ENCODE peak calls at places on chromosomes 16 and 17, in ten cellular contexts. One of them, this sample, is unnamed. For H3K4me1, the result is how much of the 10 kb centered on the place peaks cover.

GRCh38 chr17:47884427-47884740 is 11.7 kb upstream of the SP2 start:
- DNase-seq in H1: no peak
- DNase-seq in prostate gland: no peak
- DNase-seq in transverse colon: no peak
- DNase-seq in HCT116: no peak
- DNase-seq in GM12878: no peak
- DNase-seq in breast epithelium: peak
- DNase-seq in endothelial cell of umbilical vein: no peak
- DNase-seq in sigmoid colon: no peak
- DNase-seq in esophagus muscularis mucosa: no peak
- DNase-seq in this sample: no peak

GRCh38 chr17:35073991-35074627 is 10.6 kb upstream of the RFFL start:
- DNase-seq in sigmoid colon: no peak
- DNase-seq in transverse colon: no peak
- DNase-seq in HCT116: no peak
- DNase-seq in H1: no peak
- DNase-seq in endothelial cell of umbilical vein: no peak
- DNase-seq in prostate gland: no peak
- DNase-seq in esophagus muscularis mucosa: no peak
- DNase-seq in breast epithelium: no peak
- DNase-seq in GM12878: no peak
- DNase-seq in this sample: no peak

GRCh38 chr17:57604771-57605733 is 140.0 kb downstream of the CCDC182 start:
- DNase-seq in H1: no peak
- DNase-seq in HCT116: no peak
- DNase-seq in breast epithelium: no peak
- DNase-seq in transverse colon: peak
- DNase-seq in sigmoid colon: peak
- DNase-seq in esophagus muscularis mucosa: no peak
- DNase-seq in prostate gland: peak
- DNase-seq in endothelial cell of umbilical vein: no peak
- DNase-seq in GM12878: peak
- DNase-seq in this sample: peak

GRCh38 chr16:49637933-49638695 is 217.8 kb downstream of the ZNF423 start:
- DNase-seq in esophagus muscularis mucosa: no peak
- DNase-seq in prostate gland: no peak
- DNase-seq in transverse colon: no peak
- DNase-seq in breast epithelium: no peak
- DNase-seq in endothelial cell of umbilical vein: no peak
- DNase-seq in H1: no peak
- DNase-seq in GM12878: no peak
- DNase-seq in sigmoid colon: no peak
- DNase-seq in HCT116: no peak
- DNase-seq in this sample: no peak

GRCh38 chr17:80605326-80606066 is 60.9 kb downstream of the RPTOR start:
- DNase-seq in sigmoid colon: no peak
- DNase-seq in HCT116: no peak
- DNase-seq in prostate gland: no peak
- DNase-seq in GM12878: peak
- DNase-seq in endothelial cell of umbilical vein: no peak
- DNase-seq in H1: no peak
- DNase-seq in esophagus muscularis mucosa: no peak
- DNase-seq in breast epithelium: no peak
- DNase-seq in transverse colon: no peak
- DNase-seq in this sample: no peak

GRCh38 chr17:16943541-16944333 is 28.2 kb downstream of the TNFRSF13B start:
- DNase-seq in breast epithelium: no peak
- DNase-seq in endothelial cell of umbilical vein: no peak
- DNase-seq in esophagus muscularis mucosa: no peak
- DNase-seq in transverse colon: no peak
- DNase-seq in prostate gland: no peak
- DNase-seq in GM12878: no peak
- DNase-seq in H1: no peak
- DNase-seq in sigmoid colon: peak
- DNase-seq in HCT116: no peak
- DNase-seq in this sample: peak

GRCh38 chr16:71807905-71808592 is 585 bp downstream of the AP1G1 start:
- DNase-seq in H1: no peak
- DNase-seq in breast epithelium: peak
- DNase-seq in transverse colon: peak
- DNase-seq in endothelial cell of umbilical vein: peak
- DNase-seq in esophagus muscularis mucosa: peak
- DNase-seq in sigmoid colon: peak
- DNase-seq in HCT116: no peak
- DNase-seq in prostate gland: peak
- DNase-seq in GM12878: no peak
- DNase-seq in this sample: no peak

GRCh38 chr17:17349724-17350106 is 46.5 kb downstream of the NT5M start:
- DNase-seq in endothelial cell of umbilical vein: no peak
- DNase-seq in H1: no peak
- DNase-seq in transverse colon: no peak
- DNase-seq in prostate gland: no peak
- DNase-seq in esophagus muscularis mucosa: no peak
- DNase-seq in breast epithelium: no peak
- DNase-seq in sigmoid colon: peak
- DNase-seq in HCT116: no peak
- DNase-seq in GM12878: no peak
- DNase-seq in this sample: no peak

GRCh38 chr17:71071837-71072236 is 902.5 kb downstream of the KCNJ2 start:
- DNase-seq in endothelial cell of umbilical vein: no peak
- DNase-seq in prostate gland: no peak
- DNase-seq in esophagus muscularis mucosa: no peak
- DNase-seq in HCT116: peak
- DNase-seq in GM12878: no peak
- DNase-seq in H1: no peak
- DNase-seq in breast epithelium: no peak
- DNase-seq in transverse colon: no peak
- DNase-seq in sigmoid colon: no peak
- DNase-seq in this sample: no peak

GRCh38 chr16:4241601-4242270 is at the start of gene SRL:
- DNase-seq in transverse colon: no peak
- DNase-seq in endothelial cell of umbilical vein: no peak
- DNase-seq in esophagus muscularis mucosa: no peak
- DNase-seq in H1: no peak
- DNase-seq in prostate gland: no peak
- DNase-seq in breast epithelium: no peak
- DNase-seq in GM12878: no peak
- DNase-seq in HCT116: no peak
- DNase-seq in sigmoid colon: no peak
- DNase-seq in this sample: no peak

GRCh38 chr16:83954577-83955016 is 1.6 kb downstream of the OSGIN1 start:
- DNase-seq in prostate gland: no peak
- DNase-seq in endothelial cell of umbilical vein: no peak
- DNase-seq in GM12878: no peak
- DNase-seq in breast epithelium: peak
- DNase-seq in esophagus muscularis mucosa: no peak
- DNase-seq in HCT116: peak
- DNase-seq in H1: no peak
- DNase-seq in transverse colon: peak
- DNase-seq in sigmoid colon: peak
- DNase-seq in this sample: peak

GRCh38 chr16:88784074-88784855 is 755 bp downstream of the PIEZO1 start:
- DNase-seq in esophagus muscularis mucosa: no peak
- DNase-seq in prostate gland: peak
- DNase-seq in endothelial cell of umbilical vein: peak
- DNase-seq in H1: no peak
- DNase-seq in GM12878: no peak
- DNase-seq in transverse colon: peak
- DNase-seq in sigmoid colon: peak
- DNase-seq in breast epithelium: peak
- DNase-seq in HCT116: no peak
- DNase-seq in this sample: peak

GRCh38 chr16:48050871-48051270 is 104.9 kb downstream of the ABCC12 start:
- DNase-seq in GM12878: no peak
- DNase-seq in prostate gland: no peak
- DNase-seq in esophagus muscularis mucosa: no peak
- DNase-seq in endothelial cell of umbilical vein: no peak
- DNase-seq in sigmoid colon: no peak
- DNase-seq in H1: no peak
- DNase-seq in breast epithelium: no peak
- DNase-seq in transverse colon: no peak
- DNase-seq in HCT116: no peak
- DNase-seq in this sample: no peak
- H3K4me1 ChIP-seq in GM12878: under half
- H3K4me1 ChIP-seq in prostate gland: under half
- H3K4me1 ChIP-seq in esophagus muscularis mucosa: under half
- H3K4me1 ChIP-seq in endothelial cell of umbilical vein: under half
- H3K4me1 ChIP-seq in sigmoid colon: under half
- H3K4me1 ChIP-seq in H1: under half
- H3K4me1 ChIP-seq in breast epithelium: under half
- H3K4me1 ChIP-seq in transverse colon: under half
- H3K4me1 ChIP-seq in HCT116: under half
- H3K4me1 ChIP-seq in this sample: under half

GRCh38 chr17:42518755-42519545 is 17.1 kb upstream of the NAGLU start:
- DNase-seq in GM12878: no peak
- DNase-seq in HCT116: no peak
- DNase-seq in H1: no peak
- DNase-seq in esophagus muscularis mucosa: no peak
- DNase-seq in breast epithelium: no peak
- DNase-seq in transverse colon: peak
- DNase-seq in prostate gland: no peak
- DNase-seq in endothelial cell of umbilical vein: peak
- DNase-seq in sigmoid colon: peak
- DNase-seq in this sample: peak
- TF ChIP-seq POLR2A in GM12878: no peak
- TF ChIP-seq POLR2A in HCT116: no peak
- TF ChIP-seq POLR2A in H1: no peak
- TF ChIP-seq POLR2A in esophagus muscularis mucosa: no peak
- TF ChIP-seq POLR2A in breast epithelium: no peak
- TF ChIP-seq POLR2A in transverse colon: no peak
- TF ChIP-seq POLR2A in prostate gland: no peak
- TF ChIP-seq POLR2A in endothelial cell of umbilical vein: no peak
- TF ChIP-seq POLR2A in sigmoid colon: no peak
- TF ChIP-seq POLR2A in this sample: no peak

DNA sequence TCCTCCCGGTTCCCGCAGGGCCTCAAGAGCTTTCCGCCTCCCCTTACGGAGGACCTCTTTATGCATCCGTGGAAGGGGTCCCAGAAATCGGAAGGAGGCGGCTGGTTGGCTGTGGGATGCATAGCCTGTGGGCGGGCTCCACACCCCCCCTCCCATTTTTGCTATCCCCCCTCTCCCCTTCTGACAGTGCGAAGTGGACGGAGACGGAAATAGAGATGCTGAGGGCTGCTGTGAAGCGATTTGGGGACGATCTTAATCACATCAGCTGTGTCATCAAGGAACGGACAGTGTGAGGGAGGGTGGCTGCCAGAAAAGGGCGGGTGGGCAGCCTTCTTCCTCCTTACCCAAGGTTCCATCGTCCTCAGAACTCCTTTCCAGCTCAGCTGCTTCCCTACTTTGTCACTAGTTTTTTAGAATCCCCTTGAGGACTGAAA is 3.2 kb downstream of the RNASEK start:
- DNase-seq in sigmoid colon: no peak
- DNase-seq in breast epithelium: no peak
- DNase-seq in transverse colon: no peak
- DNase-seq in GM12878: no peak
- DNase-seq in endothelial cell of umbilical vein: no peak
- DNase-seq in HCT116: no peak
- DNase-seq in esophagus muscularis mucosa: no peak
- DNase-seq in prostate gland: no peak
- DNase-seq in H1: no peak
- DNase-seq in this sample: no peak
- TF ChIP-seq POLR2AphosphoS5 in sigmoid colon: no peak
- TF ChIP-seq POLR2AphosphoS5 in breast epithelium: no peak
- TF ChIP-seq POLR2AphosphoS5 in transverse colon: no peak
- TF ChIP-seq POLR2AphosphoS5 in GM12878: no peak
- TF ChIP-seq POLR2AphosphoS5 in endothelial cell of umbilical vein: no peak
- TF ChIP-seq POLR2AphosphoS5 in HCT116: no peak
- TF ChIP-seq POLR2AphosphoS5 in esophagus muscularis mucosa: no peak
- TF ChIP-seq POLR2AphosphoS5 in prostate gland: no peak
- TF ChIP-seq POLR2AphosphoS5 in H1: no peak
- TF ChIP-seq POLR2AphosphoS5 in this sample: no peak

DNA sequence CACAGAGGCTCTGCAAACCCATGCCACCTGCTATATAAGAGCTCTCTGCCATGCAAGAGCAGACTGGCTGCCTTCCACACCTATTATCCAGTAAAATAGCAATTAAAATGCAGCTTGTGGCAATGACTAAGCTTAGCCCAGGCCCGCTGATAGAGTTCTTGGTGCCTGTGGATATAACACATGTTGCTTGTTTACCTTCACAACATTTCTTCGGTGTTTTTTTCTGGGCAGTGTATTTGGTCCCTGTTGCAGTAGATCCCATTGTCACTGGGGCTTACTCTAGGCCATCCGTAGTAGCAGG is 63.5 kb downstream of the SPECC1 start:
- DNase-seq in transverse colon: no peak
- DNase-seq in breast epithelium: no peak
- DNase-seq in H1: no peak
- DNase-seq in sigmoid colon: no peak
- DNase-seq in endothelial cell of umbilical vein: no peak
- DNase-seq in GM12878: no peak
- DNase-seq in esophagus muscularis mucosa: no peak
- DNase-seq in prostate gland: no peak
- DNase-seq in HCT116: no peak
- DNase-seq in this sample: no peak
- H3K4me1 ChIP-seq in transverse colon: under half
- H3K4me1 ChIP-seq in breast epithelium: under half
- H3K4me1 ChIP-seq in H1: under half
- H3K4me1 ChIP-seq in sigmoid colon: under half
- H3K4me1 ChIP-seq in endothelial cell of umbilical vein: under half
- H3K4me1 ChIP-seq in GM12878: under half
- H3K4me1 ChIP-seq in esophagus muscularis mucosa: under half
- H3K4me1 ChIP-seq in prostate gland: under half
- H3K4me1 ChIP-seq in HCT116: under half
- H3K4me1 ChIP-seq in this sample: under half

GRCh38 chr17:77825621-77826020 is 132.9 kb upstream of the TNRC6C start:
- DNase-seq in transverse colon: no peak
- DNase-seq in prostate gland: no peak
- DNase-seq in sigmoid colon: peak
- DNase-seq in HCT116: no peak
- DNase-seq in H1: no peak
- DNase-seq in endothelial cell of umbilical vein: no peak
- DNase-seq in GM12878: no peak
- DNase-seq in esophagus muscularis mucosa: no peak
- DNase-seq in breast epithelium: no peak
- DNase-seq in this sample: no peak
- TF ChIP-seq POLR2A in transverse colon: no peak
- TF ChIP-seq POLR2A in prostate gland: no peak
- TF ChIP-seq POLR2A in sigmoid colon: no peak
- TF ChIP-seq POLR2A in HCT116: no peak
- TF ChIP-seq POLR2A in H1: no peak
- TF ChIP-seq POLR2A in endothelial cell of umbilical vein: no peak
- TF ChIP-seq POLR2A in GM12878: no peak
- TF ChIP-seq POLR2A in esophagus muscularis mucosa: no peak
- TF ChIP-seq POLR2A in breast epithelium: no peak
- TF ChIP-seq POLR2A in this sample: no peak

DNA sequence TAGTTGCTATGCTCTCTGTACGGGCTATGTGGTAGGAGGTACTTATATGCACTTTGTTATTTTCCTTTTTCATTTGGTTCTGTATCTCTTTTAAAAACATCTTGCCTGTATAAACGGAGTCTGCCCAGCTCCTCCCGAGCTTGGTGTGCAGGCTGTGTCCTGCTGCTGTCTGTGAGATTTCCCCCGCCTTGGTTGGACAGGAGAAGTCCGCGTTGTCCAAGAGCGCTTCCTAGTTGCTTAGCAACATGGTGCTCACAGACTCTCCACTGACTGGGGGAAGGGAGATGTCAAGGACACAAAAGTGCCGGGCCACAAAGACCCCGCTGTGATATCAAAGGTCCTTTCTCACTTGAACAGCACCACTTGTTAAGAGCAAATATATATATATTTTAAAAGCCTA is 134.4 kb upstream of the CPHXL start:
- DNase-seq in H1: no peak
- DNase-seq in sigmoid colon: no peak
- DNase-seq in transverse colon: no peak
- DNase-seq in breast epithelium: no peak
- DNase-seq in HCT116: no peak
- DNase-seq in prostate gland: no peak
- DNase-seq in GM12878: no peak
- DNase-seq in esophagus muscularis mucosa: no peak
- DNase-seq in endothelial cell of umbilical vein: no peak
- DNase-seq in this sample: no peak
- TF ChIP-seq POLR2AphosphoS5 in H1: no peak
- TF ChIP-seq POLR2AphosphoS5 in sigmoid colon: no peak
- TF ChIP-seq POLR2AphosphoS5 in transverse colon: no peak
- TF ChIP-seq POLR2AphosphoS5 in breast epithelium: no peak
- TF ChIP-seq POLR2AphosphoS5 in HCT116: no peak
- TF ChIP-seq POLR2AphosphoS5 in prostate gland: no peak
- TF ChIP-seq POLR2AphosphoS5 in GM12878: no peak
- TF ChIP-seq POLR2AphosphoS5 in esophagus muscularis mucosa: no peak
- TF ChIP-seq POLR2AphosphoS5 in endothelial cell of umbilical vein: no peak
- TF ChIP-seq POLR2AphosphoS5 in this sample: no peak

This sample was measured in stomach.